ENCODE peak calls at places on chromosomes 3 and 15, in five cellular contexts. F, G, L, E and R are unnamed samples. For H3K79me2, the result is how much of the 10 kb centered on the place peaks cover.

GRCh38 chr3:52124766-52125165 is 29.5 kb downstream of the POC1A start:
- DNase-seq in G (no peak), F (no peak), L (no peak), E (no peak), R (no peak)

GRCh38 chr3:196207833-196208607 is 3.2 kb downstream of the ZDHHC19 start:
- DNase-seq in L (peak), G (peak), E (peak), F (peak), R (peak)

GRCh38 chr15:74245342-74245931 is 9.3 kb downstream of the CCDC33 start:
- DNase-seq in E (peak), G (peak), F (peak), L (peak), R (no peak)

GRCh38 chr15:25738171-25738792 is 124.8 kb downstream of the ATP10A start:
- DNase-seq in G (no peak), L (no peak), F (no peak), E (no peak), R (no peak)

GRCh38 chr15:37101634-37102314 is 1.4 kb upstream of the MEIS2 start:
- DNase-seq in G (peak), E (peak), F (peak), L (peak), R (peak)

GRCh38 chr3:40690696-40691597 is 166.2 kb downstream of the ZNF621 start:
- DNase-seq in G (no peak), L (no peak), E (no peak), F (no peak), R (no peak)

GRCh38 chr3:16516695-16517481 is 3.4 kb upstream of the RFTN1 start:
- DNase-seq in G (peak), F (peak), E (peak), L (peak), R (no peak)

GRCh38 chr15:72994778-72995177 is 57.5 kb upstream of the NEO1 start:
- DNase-seq in F (no peak), L (no peak), G (no peak), E (no peak), R (no peak)

GRCh38 chr15:79682851-79683288 is 213.9 kb downstream of the MTHFS start:
- DNase-seq in F (no peak), E (no peak), G (no peak), L (no peak), R (no peak)

GRCh38 chr3:134093906-134094305 is 64.2 kb upstream of the SLCO2A1 start:
- DNase-seq in G (no peak), F (no peak), L (no peak), E (no peak), R (no peak)

GRCh38 chr3:80785475-80785874 is 976.0 kb downstream of the GBE1 start:
- DNase-seq in F (peak), L (peak), G (peak), E (peak), R (no peak)

GRCh38 chr3:119524931-119525662 is 26.8 kb downstream of the TIMMDC1 start:
- DNase-seq in E (peak), F (no peak), L (no peak), G (peak), R (no peak)

GRCh38 chr15:57358611-57359010 is 17.7 kb upstream of the CGNL1 start:
- DNase-seq in E (no peak), L (no peak), G (no peak), F (no peak), R (no peak)

GRCh38 chr15:58115692-58116091 is 22.5 kb upstream of the AQP9 start:
- DNase-seq in F (peak), E (peak), G (peak), L (peak), R (no peak)

GRCh38 chr15:79524531-79524930 is 92.4 kb downstream of the MINAR1 start:
- DNase-seq in F (no peak), L (no peak), G (no peak), E (no peak), R (no peak)

GRCh38 chr3:101690972-101691371 is 4.5 kb upstream of the RPL24 start:
- DNase-seq in L (no peak), G (peak), F (no peak), E (no peak), R (peak)

GRCh38 chr3:141115752-141116541 is 64.8 kb downstream of the SPSB4 start:
- DNase-seq in G (no peak), L (peak), E (no peak), F (peak), R (no peak)

GRCh38 chr15:73981761-73982222 is 10.3 kb downstream of the STOML1 start:
- DNase-seq in E (no peak), G (no peak), F (no peak), L (no peak), R (no peak)

GRCh38 chr15:62979252-62979651 is 63.3 kb upstream of the TPM1 start:
- DNase-seq in G (no peak), F (no peak), E (no peak), L (no peak), R (no peak)

GRCh38 chr3:127195417-127195816 is 2.5 kb downstream of the PRR23E start:
- DNase-seq in G (no peak), L (no peak), F (no peak), E (no peak), R (no peak)

GRCh38 chr15:70152070-70152480 is 54.4 kb upstream of the TLE3 start:
- DNase-seq in G (no peak), L (no peak), E (no peak), F (no peak), R (no peak)

GRCh38 chr15:50055333-50056278 is 63.4 kb downstream of the ATP8B4 start:
- DNase-seq in G (no peak), F (no peak), L (no peak), E (no peak), R (no peak)

GRCh38 chr3:146390967-146391366 is 78.4 kb downstream of the PLSCR2 start:
- DNase-seq in L (no peak), F (no peak), E (no peak), G (no peak), R (no peak)

GRCh38 chr15:49110158-49110944 is 45.0 kb downstream of the COPS2 start:
- DNase-seq in F (no peak), E (no peak), G (peak), L (peak), R (no peak)

GRCh38 chr3:170765419-170766078 is 104.4 kb downstream of the RPL22L1 start:
- DNase-seq in L (no peak), G (no peak), E (no peak), F (peak), R (no peak)

GRCh38 chr3:50008931-50009330 is 69.0 kb downstream of the RBM6 start:
- DNase-seq in F (no peak), E (no peak), G (no peak), L (no peak), R (no peak)

GRCh38 chr3:112987710-112988334 is 3.0 kb upstream of the GTPBP8 start:
- DNase-seq in E (no peak), G (no peak), F (no peak), L (no peak), R (no peak)

GRCh38 chr3:42498791-42499477 is 3.5 kb upstream of the VIPR1 start:
- DNase-seq in E (no peak), L (no peak), G (no peak), F (no peak), R (no peak)

GRCh38 chr15:90022345-90022744 is 21.2 kb downstream of the ZNF710 start:
- DNase-seq in L (no peak), E (no peak), G (no peak), F (no peak), R (no peak)

GRCh38 chr15:37221671-37222207 is 121.4 kb upstream of the MEIS2 start:
- DNase-seq in E (peak), F (no peak), L (no peak), G (no peak), R (no peak)

GRCh38 chr15:101528917-101529299 is 39.4 kb upstream of the PCSK6 start:
- DNase-seq in E (peak), F (no peak), L (no peak), G (no peak), R (no peak)

GRCh38 chr3:48594431-48595049 is 589 bp downstream of the COL7A1 start:
- DNase-seq in E (peak), L (peak), F (no peak), G (peak), R (no peak)

GRCh38 chr15:77597804-77598453 is 34.8 kb downstream of the LINGO1 start:
- DNase-seq in G (no peak), L (no peak), F (no peak), E (no peak), R (no peak)

GRCh38 chr3:44648564-44649229 is at the start of gene ZNF35:
- DNase-seq in L (peak), F (peak), E (peak), G (peak), R (peak)

GRCh38 chr3:138771585-138771984 is 63.1 kb downstream of the PIK3CB start:
- DNase-seq in L (no peak), G (no peak), E (no peak), F (no peak), R (no peak)
- H3K79me2 ChIP-seq in L (under half), G (under half), E (under half), F (under half), R (under half)

DNA sequence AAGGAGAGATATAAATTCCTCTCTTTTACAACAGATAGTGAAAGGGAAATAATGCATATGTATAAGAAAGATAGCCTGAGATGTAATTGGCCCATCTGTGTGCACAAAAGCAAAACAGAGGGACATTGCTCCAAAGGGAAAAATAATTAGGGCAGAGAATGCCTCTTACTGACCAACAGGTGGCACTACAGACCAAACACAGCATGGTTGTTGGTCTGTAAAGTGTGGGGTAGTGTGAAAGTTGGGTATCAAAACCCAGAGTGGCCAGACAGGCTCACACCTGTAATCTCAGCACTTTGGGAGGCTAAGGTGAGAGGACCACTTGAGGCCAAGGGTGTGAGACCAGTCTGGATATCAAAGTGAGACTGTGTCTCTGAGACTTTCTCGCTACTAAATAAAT is 4.5 kb upstream of the TLNRD1 start:
- DNase-seq in G (peak), L (peak), F (no peak), E (no peak), R (peak)
- TF ChIP-seq CTCF in G (peak), L (peak), F (peak), E (peak), R (peak)

GRCh38 chr3:192444791-192445106 is 282.6 kb downstream of the FGF12 start:
- DNase-seq in F (no peak), E (no peak), L (no peak), G (no peak), R (no peak)

GRCh38 chr3:192445768-192446644 is 281.3 kb downstream of the FGF12 start:
- DNase-seq in E (no peak), F (no peak), L (peak), G (no peak), R (no peak)

GRCh38 chr3:192444096-192444790 is 283.1 kb downstream of the FGF12 start:
- DNase-seq in F (peak), L (peak), E (peak), G (peak), R (peak)

DNA sequence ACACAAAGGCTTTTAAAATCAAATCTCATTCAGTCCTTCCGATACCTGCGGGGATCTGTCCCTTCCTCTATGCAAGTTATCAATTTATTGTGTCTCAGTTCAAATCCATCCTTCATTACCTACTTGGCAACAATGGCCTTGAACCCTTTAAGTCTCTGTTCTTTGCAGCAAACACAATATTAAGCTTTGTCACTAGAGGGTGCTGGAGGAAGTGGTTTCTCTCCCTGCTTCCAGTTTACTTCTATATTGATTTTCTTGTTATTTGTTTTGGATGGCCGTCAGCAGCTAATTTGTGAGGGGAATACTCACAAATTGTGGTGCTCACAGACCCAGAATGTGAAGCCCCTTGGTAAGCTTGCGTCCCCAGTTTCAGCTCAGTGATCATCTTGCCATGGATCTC is 278.3 kb downstream of the FGF12 start:
- DNase-seq in F (no peak), G (peak), L (no peak), E (no peak), R (no peak)
- TF ChIP-seq EZH2phosphoT487 in F (no peak), G (no peak), L (no peak), E (no peak), R (no peak)

GRCh38 chr15:85702321-85703230 is 92.1 kb downstream of the KLHL25 start:
- DNase-seq in F (no peak), L (peak), E (no peak), G (no peak), R (no peak)
- H3K79me2 ChIP-seq in F (under half), L (under half), E (under half), G (under half), R (half or more)

GRCh38 chr15:67105065-67105951 is 39.9 kb downstream of the SMAD3 start:
- DNase-seq in G (no peak), L (no peak), E (no peak), F (peak), R (no peak)
- TF ChIP-seq CTCF in G (no peak), L (no peak), E (peak), F (no peak), R (no peak)